ENCODE peak calls at places on chromosomes 13 and 19, in seven cellular contexts. V is GM10248; Z is stimulated activated CD4-positive, alpha-beta T cell treated with anti-CD3 and anti-CD28 coated beads, Interleukin-12 subunit alpha, Interleukin-12 subunit beta, amount 100 ng/mL, for 24 hours; Q is BJ; H is lower leg skin; R is neural progenitor cell; S is activated T-cell treated with anti-CD3 and anti-CD28 coated beads, Interleukin-2, amount 50 U/mL, for 72 hours. I is an unnamed sample.

GRCh38 chr19:40607898-40608621 is 6.9 kb downstream of the LTBP4 start:
- DNase-seq in S (no peak), Q (no peak), Z (no peak), H (no peak), V (no peak), R (no peak), I (peak; percentile 90)

GRCh38 chr13:112770504-112770903 is 80.7 kb downstream of the ATP11A start:
- DNase-seq in Q (no peak), S (no peak), H (no peak), V (no peak), Z (no peak), R (no peak), I (peak; percentile 13)

GRCh38 chr13:75445717-75446529 is 36.0 kb downstream of the TBC1D4 start:
- DNase-seq in V (no peak), Z (no peak), Q (no peak), R (no peak), H (no peak), S (no peak), I (no peak)

GRCh38 chr13:68666774-68667397 is 1436.8 kb upstream of the PCDH9 start:
- DNase-seq in Z (no peak), R (no peak), H (no peak), S (no peak), Q (no peak), V (no peak), I (no peak)

GRCh38 chr19:4722671-4723464 is 774 bp downstream of the DPP9 start:
- DNase-seq in Q (no peak), R (peak; percentile 10), Z (no peak), V (peak; percentile 53), S (peak; percentile 28), H (no peak), I (peak; percentile 96)

GRCh38 chr19:10228925-10229324 is 2.2 kb downstream of the S1PR2 start:
- DNase-seq in S (peak; percentile 40), H (no peak), V (peak; percentile 62), Q (no peak), Z (peak; percentile 20), R (peak; percentile 67), I (no peak)

GRCh38 chr19:48461982-48462655 is 6.7 kb downstream of the KCNJ14 start:
- DNase-seq in Q (no peak), V (no peak), Z (no peak), R (peak; percentile 39), S (no peak), H (no peak), I (peak; percentile 71)

GRCh38 chr13:40875048-40875447 is 85.6 kb downstream of the SLC25A15 start:
- DNase-seq in V (no peak), Q (no peak), S (no peak), R (no peak), Z (no peak), H (no peak), I (no peak)

GRCh38 chr19:14318873-14319272 is 62.4 kb upstream of the ADGRE5 start:
- DNase-seq in Z (no peak), V (peak; percentile 78), H (no peak), S (peak; percentile 14), Q (no peak), R (peak; percentile 36), I (peak; percentile 85)

GRCh38 chr19:53621885-53622710 is 9.7 kb upstream of the DPRX start:
- DNase-seq in Q (no peak), S (no peak), R (no peak), Z (no peak), V (no peak), H (no peak), I (no peak)

GRCh38 chr13:53126803-53127202 is 98.2 kb downstream of the OLFM4 start:
- DNase-seq in R (no peak), Q (peak; percentile 7), Z (no peak), S (no peak), V (no peak), H (no peak), I (no peak)

GRCh38 chr19:51407631-51408131 is 9.8 kb downstream of the SIGLEC10 start:
- DNase-seq in Q (no peak), S (peak; percentile 32), R (peak; percentile 68), V (peak; percentile 56), Z (no peak), H (no peak), I (peak; percentile 90)

GRCh38 chr13:69243366-69243765 is 864.3 kb upstream of the ATXN8OS start:
- DNase-seq in V (no peak), S (no peak), Z (no peak), H (no peak), R (no peak), Q (no peak), I (no peak)

GRCh38 chr13:59444210-59444857 is 719.4 kb downstream of the DIAPH3 start:
- DNase-seq in S (no peak), Q (no peak), Z (no peak), H (no peak), V (no peak), R (no peak), I (no peak)

GRCh38 chr13:79349011-79349410 is 57.0 kb downstream of the RBM26 start:
- DNase-seq in R (no peak), S (no peak), V (no peak), Q (no peak), H (no peak), Z (no peak), I (no peak)

GRCh38 chr13:99601535-99601934 is 100.3 kb downstream of the TM9SF2 start:
- DNase-seq in H (no peak), Z (no peak), V (no peak), R (no peak), Q (no peak), S (no peak), I (no peak)

GRCh38 chr13:83007226-83007625 is 875.0 kb downstream of the SLITRK1 start:
- DNase-seq in V (no peak), Z (no peak), Q (no peak), R (no peak), H (no peak), S (no peak), I (no peak)

GRCh38 chr19:54928299-54928698 is 19.0 kb downstream of the NLRP7 start:
- DNase-seq in S (no peak), Q (no peak), V (no peak), Z (no peak), H (no peak), R (peak; percentile 35), I (peak; percentile 49)

GRCh38 chr13:27211771-27212364 is 39.5 kb upstream of the RPL21 start:
- DNase-seq in H (no peak), R (no peak), Q (no peak), Z (no peak), V (no peak), S (no peak), I (no peak)

GRCh38 chr13:50125306-50125555 is 110.0 kb downstream of the KCNRG start:
- DNase-seq in S (peak; percentile 60), R (no peak), Z (no peak), V (peak; percentile 60), H (no peak), Q (no peak), I (no peak)

GRCh38 chr13:31433201-31433600 is 233.4 kb downstream of the B3GLCT start:
- DNase-seq in R (no peak), Q (no peak), S (no peak), V (no peak), H (no peak), Z (no peak), I (no peak)

GRCh38 chr19:5046339-5047039 is 77.6 kb downstream of the KDM4B start:
- DNase-seq in V (no peak), H (peak; percentile 84), S (no peak), R (no peak), Q (no peak), Z (no peak), I (peak; percentile 99)

GRCh38 chr19:45468159-45468651 is 409 bp downstream of the FOSB start:
- DNase-seq in S (peak; percentile 42), V (no peak), H (no peak), R (peak; percentile 68), Q (no peak), Z (no peak), I (peak; percentile 72)

GRCh38 chr13:19345916-19346422 is 164.3 kb upstream of the TUBA3C start:
- DNase-seq in S (no peak), R (no peak), Q (no peak), Z (no peak), V (no peak), H (no peak), I (no peak)

GRCh38 chr19:23118400-23118799 is 1.6 kb downstream of the ZNF730 start:
- DNase-seq in Z (no peak), R (peak; percentile 17), V (no peak), H (no peak), Q (no peak), S (no peak), I (no peak)

GRCh38 chr13:44810067-44810840 is 179.0 kb downstream of the NUFIP1 start:
- DNase-seq in S (peak; percentile 10), Z (no peak), R (no peak), Q (no peak), V (no peak), H (peak; percentile 36), I (no peak)

GRCh38 chr13:94251801-94252200 is 227.7 kb downstream of the DCT start:
- DNase-seq in V (no peak), S (no peak), R (no peak), Z (no peak), Q (no peak), H (no peak), I (no peak)

GRCh38 chr19:35509018-35509652 is 4.3 kb downstream of the DMKN start:
- DNase-seq in R (peak; percentile 62), V (peak; percentile 83), S (peak; percentile 55), Q (no peak), H (no peak), Z (no peak), I (peak; percentile 86)

GRCh38 chr19:49893135-49893534 is 3.6 kb downstream of the IL4I1 start:
- DNase-seq in H (no peak), Q (no peak), V (no peak), S (no peak), Z (no peak), R (no peak), I (no peak)

GRCh38 chr19:22030680-22031079 is 19.9 kb upstream of the ZNF208 start:
- DNase-seq in R (no peak), S (no peak), H (no peak), V (no peak), Z (no peak), Q (no peak), I (no peak)

GRCh38 chr19:50832666-50833065 is 708 bp downstream of the KLK15 start:
- DNase-seq in R (no peak), H (no peak), V (no peak), Q (no peak), Z (no peak), S (no peak), I (no peak)

GRCh38 chr19:16019691-16020448 is 56.4 kb upstream of the TPM4 start:
- DNase-seq in H (no peak), V (no peak), R (no peak), Z (no peak), S (no peak), Q (no peak), I (peak; percentile 48)

GRCh38 chr19:31666126-31666525 is 316.9 kb upstream of the TSHZ3 start:
- DNase-seq in R (no peak), Q (no peak), S (no peak), Z (no peak), V (no peak), H (no peak), I (no peak)

GRCh38 chr13:40558656-40559055 is 107.8 kb downstream of the FOXO1 start:
- DNase-seq in Q (no peak), V (no peak), H (no peak), S (no peak), Z (no peak), R (no peak), I (no peak)

GRCh38 chr19:31214086-31214485 is 135.2 kb downstream of the TSHZ3 start:
- DNase-seq in Z (peak; percentile 78), S (peak; percentile 89), Q (peak; percentile 96), R (no peak), V (no peak), H (peak; percentile 85), I (peak; percentile 95)

GRCh38 chr19:7751157-7751783 is 3.9 kb upstream of the CD209 start:
- DNase-seq in R (no peak), S (peak; percentile 54), Z (peak; percentile 36), H (no peak), V (no peak), Q (no peak), I (no peak)

GRCh38 chr13:27708325-27708724 is 84.0 kb upstream of the GSX1 start:
- DNase-seq in Q (no peak), H (no peak), Z (no peak), S (no peak), V (no peak), R (no peak), I (no peak)